ENCODE peak calls at places on chromosome 7, in four cellular contexts. Y is adipocyte, J is mucosa of descending colon, E is neural progenitor cell. X is an unnamed sample.

GRCh38 chr7:128194533-128195282 is 46.4 kb upstream of the LEP start:
- DNase-seq in Y (no peak), J (no peak), E (no peak), X (no peak)

GRCh38 chr7:51430480-51431086 is 114.0 kb upstream of the COBL start:
- DNase-seq in Y (peak; percentile 51), J (peak; percentile 28), E (peak; percentile 79), X (peak; percentile 76)

GRCh38 chr7:100370303-100370702 is 3.0 kb upstream of the PILRA start:
- DNase-seq in Y (no peak), J (no peak), E (peak; percentile 72), X (no peak)

GRCh38 chr7:117493460-117493859 is 13.6 kb downstream of the CFTR start:
- DNase-seq in Y (no peak), J (no peak), E (no peak), X (no peak)

GRCh38 chr7:86328801-86329433 is 314.8 kb upstream of the GRM3 start:
- DNase-seq in Y (no peak), J (no peak), E (peak; percentile 39), X (no peak)

GRCh38 chr7:6608794-6609193 is 6.6 kb upstream of the ZNF853 start:
- DNase-seq in Y (no peak), J (no peak), E (no peak), X (no peak)

GRCh38 chr7:112302566-112302965 is 96.1 kb downstream of the ZNF277 start:
- DNase-seq in Y (no peak), J (no peak), E (no peak), X (no peak)

GRCh38 chr7:133786401-133786937 is 340.7 kb upstream of the LRGUK start:
- DNase-seq in Y (no peak), J (no peak), E (no peak), X (no peak)

GRCh38 chr7:129169705-129170319 is 18.6 kb upstream of the SMO start:
- DNase-seq in Y (no peak), J (no peak), E (peak; percentile 45), X (no peak)

GRCh38 chr7:111240371-111240770 is 149.4 kb downstream of the LRRN3 start:
- DNase-seq in Y (no peak), J (no peak), E (no peak), X (no peak)